ENCODE peak calls at places on chromosome 3, in five cellular contexts. K, V, P, S and Z are unnamed samples.

GRCh38 chr3:124288996-124289395 is 297.1 kb upstream of the ROPN1 start:
- DNase-seq in S (no peak), P (no peak), K (no peak), V (no peak), Z (no peak)

GRCh38 chr3:36447063-36447462 is 66.8 kb downstream of the STAC start:
- DNase-seq in K (no peak), V (no peak), P (no peak), S (no peak), Z (no peak)

GRCh38 chr3:2094941-2095340 is 3.7 kb upstream of the CNTN4 start:
- DNase-seq in V (no peak), P (no peak), S (no peak), K (no peak), Z (no peak)

GRCh38 chr3:161602451-161602850 is 105.8 kb downstream of the OTOL1 start:
- DNase-seq in K (no peak), P (no peak), V (no peak), S (no peak), Z (no peak)

GRCh38 chr3:121894191-121894990 is at the start of gene SLC15A2:
- DNase-seq in K (no peak), S (no peak), V (no peak), P (no peak), Z (peak; percentile 19)

GRCh38 chr3:187264946-187265345 is 26.6 kb downstream of the MASP1 start:
- DNase-seq in K (no peak), S (no peak), V (no peak), P (no peak), Z (no peak)

GRCh38 chr3:111151438-111151837 is 79.8 kb downstream of the NECTIN3 start:
- DNase-seq in K (no peak), S (peak; percentile 46), V (peak; percentile 85), P (no peak), Z (peak; percentile 31)

GRCh38 chr3:20040476-20041196 is 390 bp downstream of the KAT2B start:
- DNase-seq in S (peak; percentile 76), K (peak; percentile 81), V (peak; percentile 43), P (peak; percentile 85), Z (peak; percentile 83)

GRCh38 chr3:196055683-196056270 is 26.1 kb downstream of the TFRC start:
- DNase-seq in S (no peak), V (no peak), K (no peak), P (no peak), Z (no peak)

GRCh38 chr3:39519076-39519475 is 51.6 kb downstream of the MOBP start:
- DNase-seq in P (no peak), V (no peak), K (no peak), S (no peak), Z (no peak)

GRCh38 chr3:139117883-139118760 is 73.4 kb upstream of the PRR23C start:
- DNase-seq in P (no peak), V (no peak), K (no peak), S (no peak), Z (no peak)

GRCh38 chr3:158789592-158789991 is 12.3 kb upstream of the MFSD1 start:
- DNase-seq in V (peak; percentile 52), K (no peak), P (peak; percentile 29), S (peak; percentile 28), Z (no peak)

GRCh38 chr3:160676547-160677303 is at the start of gene ARL14:
- DNase-seq in P (peak; percentile 48), V (peak; percentile 98), K (no peak), S (no peak), Z (no peak)

GRCh38 chr3:141913150-141913811 is 36.8 kb downstream of the ATP1B3 start:
- DNase-seq in K (no peak), P (peak; percentile 39), V (peak; percentile 63), S (peak; percentile 68), Z (peak; percentile 66)

GRCh38 chr3:194682651-194683310 is 2.9 kb upstream of the FAM43A start:
- DNase-seq in K (peak; percentile 76), V (peak; percentile 88), P (peak; percentile 79), S (peak; percentile 86), Z (peak; percentile 84)

GRCh38 chr3:5227812-5228211 is 40.3 kb downstream of the EDEM1 start:
- DNase-seq in P (no peak), K (no peak), S (peak; percentile 52), V (no peak), Z (no peak)

GRCh38 chr3:46501702-46502101 is 3.9 kb downstream of the RTP3 start:
- DNase-seq in K (no peak), V (no peak), S (no peak), P (no peak), Z (no peak)

GRCh38 chr3:87270908-87271727 is 5.3 kb downstream of the POU1F1 start:
- DNase-seq in S (no peak), K (no peak), V (peak; percentile 10), P (no peak), Z (no peak)

GRCh38 chr3:132071043-132071442 is 36.2 kb upstream of the CPNE4 start:
- DNase-seq in V (no peak), S (no peak), P (no peak), K (no peak), Z (peak; percentile 14)

GRCh38 chr3:189903562-189904250 is 217.0 kb downstream of the P3H2 start:
- DNase-seq in S (no peak), V (no peak), P (peak; percentile 26), K (no peak), Z (no peak)

GRCh38 chr3:180913582-180914404 is 1.3 kb downstream of the FXR1 start:
- DNase-seq in V (peak; percentile 9), S (no peak), K (no peak), P (no peak), Z (no peak)

GRCh38 chr3:18135083-18135814 is 289.9 kb downstream of the SATB1 start:
- DNase-seq in S (no peak), K (no peak), V (peak; percentile 91), P (no peak), Z (no peak)

GRCh38 chr3:189276481-189277190 is 104.9 kb downstream of the TPRG1 start:
- DNase-seq in K (no peak), S (peak; percentile 78), P (peak; percentile 9), V (peak; percentile 66), Z (no peak)

GRCh38 chr3:126083138-126083445 is 832 bp downstream of the SLC41A3 start:
- DNase-seq in V (no peak), S (peak; percentile 7), K (no peak), P (no peak), Z (peak; percentile 49)

GRCh38 chr3:174439621-174440349 is 419.3 kb upstream of the NAALADL2 start:
- DNase-seq in P (peak; percentile 17), V (peak; percentile 87), K (peak; percentile 35), S (peak; percentile 70), Z (no peak)

GRCh38 chr3:71110531-71111222 is 472.9 kb downstream of the FOXP1 start:
- DNase-seq in V (no peak), S (no peak), P (no peak), K (no peak), Z (no peak)

GRCh38 chr3:186414735-186415419 is 52.8 kb upstream of the DGKG start:
- DNase-seq in S (peak; percentile 69), P (peak; percentile 30), K (peak; percentile 42), V (peak; percentile 50), Z (no peak)

GRCh38 chr3:169886671-169887070 is 16.9 kb upstream of the LRRC31 start:
- DNase-seq in K (peak; percentile 31), S (peak; percentile 70), V (no peak), P (no peak), Z (no peak)

GRCh38 chr3:178076718-178077117 is 459.5 kb upstream of the KCNMB2 start:
- DNase-seq in P (no peak), V (no peak), S (no peak), K (no peak), Z (no peak)

GRCh38 chr3:58531956-58532355 is 5.0 kb downstream of the ACOX2 start:
- DNase-seq in S (no peak), K (no peak), V (peak; percentile 28), P (no peak), Z (no peak)

GRCh38 chr3:127669541-127670228 is 3.1 kb upstream of the ABTB1 start:
- DNase-seq in K (no peak), P (no peak), S (no peak), V (no peak), Z (no peak)

GRCh38 chr3:141773676-141774075 is 10.5 kb downstream of the GRK7 start:
- DNase-seq in P (no peak), K (no peak), V (no peak), S (no peak), Z (no peak)

GRCh38 chr3:192482391-192482790 is 244.9 kb downstream of the FGF12 start:
- DNase-seq in P (no peak), K (no peak), S (no peak), V (no peak), Z (no peak)

GRCh38 chr3:44915702-44916438 is 41.5 kb downstream of the TGM4 start:
- DNase-seq in K (no peak), V (no peak), P (no peak), S (peak; percentile 38), Z (peak; percentile 66)

GRCh38 chr3:122674339-122674738 is 6.3 kb upstream of the PARP14 start:
- DNase-seq in K (no peak), S (no peak), V (no peak), P (no peak), Z (no peak)